ENCODE peak calls at places on chromosomes 4 and X, in seven cellular contexts. U, T, Y, E, P, D and C are unnamed samples.

GRCh38 chr4:128158894-128159293 is 97.8 kb downstream of the LARP1B start:
- DNase-seq in E (no peak), D (no peak), T (no peak), P (no peak), U (no peak), Y (no peak), C (no peak)

GRCh38 chrX:109826954-109827708 is 94.1 kb upstream of the ACSL4 start:
- DNase-seq in D (peak), P (no peak), U (peak), T (no peak), Y (no peak), E (no peak), C (no peak)

GRCh38 chr4:139014391-139015268 is 951 bp upstream of the NOCT start:
- DNase-seq in T (no peak), D (peak), Y (no peak), U (peak), P (peak), E (peak), C (no peak)

GRCh38 chrX:68490644-68491043 is 8.2 kb upstream of the YIPF6 start:
- DNase-seq in Y (no peak), P (no peak), D (peak), U (peak), T (no peak), E (no peak), C (no peak)

GRCh38 chr4:10260777-10261176 is 144.2 kb upstream of the WDR1 start:
- DNase-seq in P (no peak), U (no peak), Y (no peak), T (no peak), E (no peak), D (no peak), C (no peak)

GRCh38 chr4:78543424-78544238 is 7.9 kb upstream of the ANXA3 start:
- DNase-seq in E (no peak), D (no peak), U (no peak), T (no peak), Y (no peak), P (no peak), C (peak)

GRCh38 chr4:133355636-133356035 is 206.5 kb downstream of the PCDH10 start:
- DNase-seq in E (no peak), P (no peak), Y (no peak), U (no peak), T (no peak), D (no peak), C (no peak)

GRCh38 chr4:147363514-147363913 is 117.4 kb upstream of the EDNRA start:
- DNase-seq in Y (no peak), P (no peak), U (no peak), T (no peak), E (no peak), D (no peak), C (no peak)